ENCODE peak calls at places on chromosomes 3 and 15, in eight cellular contexts. L is cerebellar cortex, V is activated T-helper 1 cell treated with Interleukin-2 at 50 U/mL for 16 hours, O is NCI-H1048, D is GM23338, E is renal cortical epithelial cell, P is NAMALWA, B is SW480. C is an unnamed sample.

GRCh38 chr15:60396964-60397771 is 618 bp downstream of the ANXA2 start:
- DNase-seq in O (no peak), L (peak; percentile 36), D (peak; percentile 84), E (peak; percentile 66), P (peak; percentile 70), V (peak; percentile 25), B (peak; percentile 85), C (peak; percentile 82)

GRCh38 chr3:106272302-106272701 is 403.5 kb upstream of the CBLB start:
- DNase-seq in L (no peak), O (no peak), P (no peak), D (no peak), B (no peak), V (no peak), E (no peak), C (no peak)

GRCh38 chr3:182596673-182597410 is 196.5 kb upstream of the ATP11B start:
- DNase-seq in V (no peak), P (no peak), L (no peak), O (no peak), B (no peak), E (peak; percentile 49), D (no peak), C (no peak)

GRCh38 chr3:37262816-37263393 is 88.5 kb upstream of the LRRFIP2 start:
- DNase-seq in D (no peak), V (no peak), L (no peak), P (no peak), O (no peak), E (peak; percentile 74), B (no peak), C (no peak)

GRCh38 chr3:193829781-193830180 is 236.8 kb downstream of the OPA1 start:
- DNase-seq in O (no peak), L (no peak), V (no peak), B (peak; percentile 88), D (no peak), P (no peak), E (peak; percentile 92), C (peak; percentile 90)

GRCh38 chr15:40243126-40243810 is 4.4 kb downstream of the PAK6 start:
- DNase-seq in B (no peak), D (no peak), O (no peak), P (no peak), V (no peak), L (no peak), E (no peak), C (no peak)

GRCh38 chr3:20096135-20096685 is 56.0 kb downstream of the KAT2B start:
- DNase-seq in B (no peak), L (no peak), V (no peak), D (no peak), O (no peak), P (no peak), E (peak; percentile 40), C (no peak)

GRCh38 chr3:179324270-179324754 is 1.5 kb downstream of the ZNF639 start:
- DNase-seq in B (no peak), O (no peak), D (no peak), E (peak; percentile 25), L (peak; percentile 23), V (no peak), P (peak; percentile 66), C (no peak)